ENCODE peak calls at places on chromosomes 13 and 19, in ten cellular contexts. One of them, this sample, is unnamed.

GRCh38 chr19:38891791-38892190 is 7.6 kb downstream of the SIRT2 start:
- DNase-seq in ascending aorta: no peak
- DNase-seq in stimulated activated CD8-positive, alpha-beta memory T cell treated with anti-CD3 and anti-CD28 coated beads, Interleukin-15, amount 100 ng/mL, for 24 hours: no peak
- DNase-seq in breast epithelium: peak
- DNase-seq in heart right ventricle: no peak
- DNase-seq in neural crest cell: no peak
- DNase-seq in ovary: no peak
- DNase-seq in naive thymus-derived CD8-positive, alpha-beta T cell: no peak
- DNase-seq in SIG-M5: no peak
- DNase-seq in AG08395: no peak
- DNase-seq in this sample: no peak

GRCh38 chr19:51183629-51184028 is 41.3 kb upstream of the CD33 start:
- DNase-seq in ascending aorta: no peak
- DNase-seq in stimulated activated CD8-positive, alpha-beta memory T cell treated with anti-CD3 and anti-CD28 coated beads, Interleukin-15, amount 100 ng/mL, for 24 hours: no peak
- DNase-seq in breast epithelium: no peak
- DNase-seq in heart right ventricle: no peak
- DNase-seq in neural crest cell: no peak
- DNase-seq in ovary: no peak
- DNase-seq in naive thymus-derived CD8-positive, alpha-beta T cell: no peak
- DNase-seq in SIG-M5: no peak
- DNase-seq in AG08395: no peak
- DNase-seq in this sample: no peak

GRCh38 chr13:40993987-40994386 is 25.1 kb downstream of the ELF1 start:
- DNase-seq in ascending aorta: no peak
- DNase-seq in stimulated activated CD8-positive, alpha-beta memory T cell treated with anti-CD3 and anti-CD28 coated beads, Interleukin-15, amount 100 ng/mL, for 24 hours: no peak
- DNase-seq in breast epithelium: peak
- DNase-seq in heart right ventricle: no peak
- DNase-seq in neural crest cell: no peak
- DNase-seq in ovary: no peak
- DNase-seq in naive thymus-derived CD8-positive, alpha-beta T cell: no peak
- DNase-seq in SIG-M5: no peak
- DNase-seq in AG08395: no peak
- DNase-seq in this sample: no peak

GRCh38 chr13:99816321-99816720 is 155.2 kb downstream of the ZIC5 start:
- DNase-seq in ascending aorta: no peak
- DNase-seq in stimulated activated CD8-positive, alpha-beta memory T cell treated with anti-CD3 and anti-CD28 coated beads, Interleukin-15, amount 100 ng/mL, for 24 hours: no peak
- DNase-seq in breast epithelium: no peak
- DNase-seq in heart right ventricle: no peak
- DNase-seq in neural crest cell: no peak
- DNase-seq in ovary: no peak
- DNase-seq in naive thymus-derived CD8-positive, alpha-beta T cell: no peak
- DNase-seq in SIG-M5: no peak
- DNase-seq in AG08395: no peak
- DNase-seq in this sample: no peak

GRCh38 chr13:100131863-100132574 is 43.1 kb downstream of the PCCA start:
- DNase-seq in ascending aorta: no peak
- DNase-seq in stimulated activated CD8-positive, alpha-beta memory T cell treated with anti-CD3 and anti-CD28 coated beads, Interleukin-15, amount 100 ng/mL, for 24 hours: no peak
- DNase-seq in breast epithelium: no peak
- DNase-seq in heart right ventricle: no peak
- DNase-seq in neural crest cell: no peak
- DNase-seq in ovary: no peak
- DNase-seq in naive thymus-derived CD8-positive, alpha-beta T cell: no peak
- DNase-seq in SIG-M5: no peak
- DNase-seq in AG08395: peak
- DNase-seq in this sample: no peak

GRCh38 chr13:62997696-62998095 is 1582.0 kb upstream of the PCDH20 start:
- DNase-seq in ascending aorta: no peak
- DNase-seq in stimulated activated CD8-positive, alpha-beta memory T cell treated with anti-CD3 and anti-CD28 coated beads, Interleukin-15, amount 100 ng/mL, for 24 hours: no peak
- DNase-seq in breast epithelium: no peak
- DNase-seq in heart right ventricle: no peak
- DNase-seq in neural crest cell: no peak
- DNase-seq in ovary: no peak
- DNase-seq in naive thymus-derived CD8-positive, alpha-beta T cell: no peak
- DNase-seq in SIG-M5: no peak
- DNase-seq in AG08395: no peak
- DNase-seq in this sample: no peak

GRCh38 chr19:13299838-13300237 is 149.6 kb downstream of the IER2 start:
- DNase-seq in ascending aorta: no peak
- DNase-seq in stimulated activated CD8-positive, alpha-beta memory T cell treated with anti-CD3 and anti-CD28 coated beads, Interleukin-15, amount 100 ng/mL, for 24 hours: no peak
- DNase-seq in breast epithelium: no peak
- DNase-seq in heart right ventricle: no peak
- DNase-seq in neural crest cell: no peak
- DNase-seq in ovary: no peak
- DNase-seq in naive thymus-derived CD8-positive, alpha-beta T cell: no peak
- DNase-seq in SIG-M5: no peak
- DNase-seq in AG08395: no peak
- DNase-seq in this sample: no peak

GRCh38 chr19:1822210-1822609 is 10.1 kb upstream of the ATP8B3 start:
- DNase-seq in ascending aorta: no peak
- DNase-seq in stimulated activated CD8-positive, alpha-beta memory T cell treated with anti-CD3 and anti-CD28 coated beads, Interleukin-15, amount 100 ng/mL, for 24 hours: no peak
- DNase-seq in breast epithelium: no peak
- DNase-seq in heart right ventricle: no peak
- DNase-seq in neural crest cell: no peak
- DNase-seq in ovary: no peak
- DNase-seq in naive thymus-derived CD8-positive, alpha-beta T cell: no peak
- DNase-seq in SIG-M5: no peak
- DNase-seq in AG08395: no peak
- DNase-seq in this sample: no peak

GRCh38 chr19:9641810-9642209 is 20.8 kb upstream of the ZNF561 start:
- DNase-seq in ascending aorta: no peak
- DNase-seq in stimulated activated CD8-positive, alpha-beta memory T cell treated with anti-CD3 and anti-CD28 coated beads, Interleukin-15, amount 100 ng/mL, for 24 hours: no peak
- DNase-seq in breast epithelium: no peak
- DNase-seq in heart right ventricle: no peak
- DNase-seq in neural crest cell: no peak
- DNase-seq in ovary: no peak
- DNase-seq in naive thymus-derived CD8-positive, alpha-beta T cell: no peak
- DNase-seq in SIG-M5: no peak
- DNase-seq in AG08395: no peak
- DNase-seq in this sample: no peak

GRCh38 chr19:3178377-3178972 is at the start of gene S1PR4:
- DNase-seq in ascending aorta: no peak
- DNase-seq in stimulated activated CD8-positive, alpha-beta memory T cell treated with anti-CD3 and anti-CD28 coated beads, Interleukin-15, amount 100 ng/mL, for 24 hours: no peak
- DNase-seq in breast epithelium: no peak
- DNase-seq in heart right ventricle: no peak
- DNase-seq in neural crest cell: no peak
- DNase-seq in ovary: peak
- DNase-seq in naive thymus-derived CD8-positive, alpha-beta T cell: peak
- DNase-seq in SIG-M5: no peak
- DNase-seq in AG08395: no peak
- DNase-seq in this sample: no peak

GRCh38 chr19:4439243-4439642 is 18.4 kb downstream of the UBXN6 start:
- DNase-seq in ascending aorta: no peak
- DNase-seq in stimulated activated CD8-positive, alpha-beta memory T cell treated with anti-CD3 and anti-CD28 coated beads, Interleukin-15, amount 100 ng/mL, for 24 hours: no peak
- DNase-seq in breast epithelium: no peak
- DNase-seq in heart right ventricle: no peak
- DNase-seq in neural crest cell: no peak
- DNase-seq in ovary: no peak
- DNase-seq in naive thymus-derived CD8-positive, alpha-beta T cell: no peak
- DNase-seq in SIG-M5: no peak
- DNase-seq in AG08395: no peak
- DNase-seq in this sample: no peak

GRCh38 chr19:5480427-5480836 is 25.2 kb downstream of the ZNRF4 start:
- DNase-seq in ascending aorta: no peak
- DNase-seq in stimulated activated CD8-positive, alpha-beta memory T cell treated with anti-CD3 and anti-CD28 coated beads, Interleukin-15, amount 100 ng/mL, for 24 hours: no peak
- DNase-seq in breast epithelium: no peak
- DNase-seq in heart right ventricle: no peak
- DNase-seq in neural crest cell: peak
- DNase-seq in ovary: no peak
- DNase-seq in naive thymus-derived CD8-positive, alpha-beta T cell: no peak
- DNase-seq in SIG-M5: no peak
- DNase-seq in AG08395: peak
- DNase-seq in this sample: no peak

GRCh38 chr13:57996717-57997116 is 365.2 kb downstream of the PCDH17 start:
- DNase-seq in ascending aorta: no peak
- DNase-seq in stimulated activated CD8-positive, alpha-beta memory T cell treated with anti-CD3 and anti-CD28 coated beads, Interleukin-15, amount 100 ng/mL, for 24 hours: no peak
- DNase-seq in breast epithelium: no peak
- DNase-seq in heart right ventricle: no peak
- DNase-seq in neural crest cell: no peak
- DNase-seq in ovary: no peak
- DNase-seq in naive thymus-derived CD8-positive, alpha-beta T cell: no peak
- DNase-seq in SIG-M5: no peak
- DNase-seq in AG08395: no peak
- DNase-seq in this sample: no peak

GRCh38 chr19:4373601-4374441 is 26.5 kb downstream of the SH3GL1 start:
- DNase-seq in ascending aorta: no peak
- DNase-seq in stimulated activated CD8-positive, alpha-beta memory T cell treated with anti-CD3 and anti-CD28 coated beads, Interleukin-15, amount 100 ng/mL, for 24 hours: no peak
- DNase-seq in breast epithelium: no peak
- DNase-seq in heart right ventricle: peak
- DNase-seq in neural crest cell: no peak
- DNase-seq in ovary: peak
- DNase-seq in naive thymus-derived CD8-positive, alpha-beta T cell: no peak
- DNase-seq in SIG-M5: no peak
- DNase-seq in AG08395: peak
- DNase-seq in this sample: no peak

GRCh38 chr13:110850840-110851239 is 64.0 kb downstream of the ANKRD10 start:
- DNase-seq in ascending aorta: no peak
- DNase-seq in stimulated activated CD8-positive, alpha-beta memory T cell treated with anti-CD3 and anti-CD28 coated beads, Interleukin-15, amount 100 ng/mL, for 24 hours: no peak
- DNase-seq in breast epithelium: no peak
- DNase-seq in heart right ventricle: no peak
- DNase-seq in neural crest cell: no peak
- DNase-seq in ovary: no peak
- DNase-seq in naive thymus-derived CD8-positive, alpha-beta T cell: no peak
- DNase-seq in SIG-M5: no peak
- DNase-seq in AG08395: no peak
- DNase-seq in this sample: no peak

GRCh38 chr19:13152854-13153626 is 2.8 kb downstream of the IER2 start:
- DNase-seq in ascending aorta: peak
- DNase-seq in stimulated activated CD8-positive, alpha-beta memory T cell treated with anti-CD3 and anti-CD28 coated beads, Interleukin-15, amount 100 ng/mL, for 24 hours: peak
- DNase-seq in breast epithelium: peak
- DNase-seq in heart right ventricle: peak
- DNase-seq in neural crest cell: peak
- DNase-seq in ovary: peak
- DNase-seq in naive thymus-derived CD8-positive, alpha-beta T cell: peak
- DNase-seq in SIG-M5: peak
- DNase-seq in AG08395: peak
- DNase-seq in this sample: peak

GRCh38 chr13:64579331-64579730 is 2650.8 kb downstream of the PCDH9 start:
- DNase-seq in ascending aorta: no peak
- DNase-seq in stimulated activated CD8-positive, alpha-beta memory T cell treated with anti-CD3 and anti-CD28 coated beads, Interleukin-15, amount 100 ng/mL, for 24 hours: no peak
- DNase-seq in breast epithelium: no peak
- DNase-seq in heart right ventricle: no peak
- DNase-seq in neural crest cell: no peak
- DNase-seq in ovary: no peak
- DNase-seq in naive thymus-derived CD8-positive, alpha-beta T cell: no peak
- DNase-seq in SIG-M5: no peak
- DNase-seq in AG08395: no peak
- DNase-seq in this sample: no peak

GRCh38 chr13:20127563-20128458 is 33.0 kb downstream of the GJA3 start:
- DNase-seq in ascending aorta: no peak
- DNase-seq in stimulated activated CD8-positive, alpha-beta memory T cell treated with anti-CD3 and anti-CD28 coated beads, Interleukin-15, amount 100 ng/mL, for 24 hours: no peak
- DNase-seq in breast epithelium: peak
- DNase-seq in heart right ventricle: peak
- DNase-seq in neural crest cell: peak
- DNase-seq in ovary: peak
- DNase-seq in naive thymus-derived CD8-positive, alpha-beta T cell: no peak
- DNase-seq in SIG-M5: no peak
- DNase-seq in AG08395: peak
- DNase-seq in this sample: peak

GRCh38 chr13:27079421-27079958 is 92.1 kb downstream of the USP12 start:
- DNase-seq in ascending aorta: no peak
- DNase-seq in stimulated activated CD8-positive, alpha-beta memory T cell treated with anti-CD3 and anti-CD28 coated beads, Interleukin-15, amount 100 ng/mL, for 24 hours: no peak
- DNase-seq in breast epithelium: no peak
- DNase-seq in heart right ventricle: no peak
- DNase-seq in neural crest cell: no peak
- DNase-seq in ovary: no peak
- DNase-seq in naive thymus-derived CD8-positive, alpha-beta T cell: no peak
- DNase-seq in SIG-M5: no peak
- DNase-seq in AG08395: peak
- DNase-seq in this sample: no peak

GRCh38 chr13:25901460-25902376 is 150.1 kb downstream of the SHISA2 start:
- DNase-seq in ascending aorta: no peak
- DNase-seq in stimulated activated CD8-positive, alpha-beta memory T cell treated with anti-CD3 and anti-CD28 coated beads, Interleukin-15, amount 100 ng/mL, for 24 hours: no peak
- DNase-seq in breast epithelium: no peak
- DNase-seq in heart right ventricle: no peak
- DNase-seq in neural crest cell: no peak
- DNase-seq in ovary: no peak
- DNase-seq in naive thymus-derived CD8-positive, alpha-beta T cell: peak
- DNase-seq in SIG-M5: no peak
- DNase-seq in AG08395: no peak
- DNase-seq in this sample: no peak

GRCh38 chr19:46610851-46611770 is 10.0 kb downstream of the CALM3 start:
- DNase-seq in ascending aorta: no peak
- DNase-seq in stimulated activated CD8-positive, alpha-beta memory T cell treated with anti-CD3 and anti-CD28 coated beads, Interleukin-15, amount 100 ng/mL, for 24 hours: no peak
- DNase-seq in breast epithelium: no peak
- DNase-seq in heart right ventricle: no peak
- DNase-seq in neural crest cell: no peak
- DNase-seq in ovary: peak
- DNase-seq in naive thymus-derived CD8-positive, alpha-beta T cell: peak
- DNase-seq in SIG-M5: no peak
- DNase-seq in AG08395: no peak
- DNase-seq in this sample: no peak

This sample was measured in HuH-7.5.